ENCODE peak calls at places on chromosomes 1 and 21, in five cellular contexts. One of them, this sample, is unnamed.

GRCh38 chr1:175514309-175515001 is 228.9 kb downstream of the TNR start:
- DNase-seq in activated naive CD8-positive, alpha-beta T cell treated with anti-CD3 and anti-CD28 coated beads for 36 hours: peak
- DNase-seq in omental fat pad: no peak
- DNase-seq in activated naive CD4-positive, alpha-beta T cell treated with anti-CD3 and anti-CD28 coated beads for 36 hours: peak
- DNase-seq in neural crest cell: no peak
- DNase-seq in this sample: no peak

GRCh38 chr1:206911064-206911663 is 10.6 kb downstream of the FCMR start:
- DNase-seq in activated naive CD8-positive, alpha-beta T cell treated with anti-CD3 and anti-CD28 coated beads for 36 hours: no peak
- DNase-seq in omental fat pad: no peak
- DNase-seq in activated naive CD4-positive, alpha-beta T cell treated with anti-CD3 and anti-CD28 coated beads for 36 hours: peak
- DNase-seq in neural crest cell: no peak
- DNase-seq in this sample: no peak

GRCh38 chr1:97832490-97832889 is 88.3 kb downstream of the DPYD start:
- DNase-seq in activated naive CD8-positive, alpha-beta T cell treated with anti-CD3 and anti-CD28 coated beads for 36 hours: no peak
- DNase-seq in omental fat pad: no peak
- DNase-seq in activated naive CD4-positive, alpha-beta T cell treated with anti-CD3 and anti-CD28 coated beads for 36 hours: no peak
- DNase-seq in neural crest cell: no peak
- DNase-seq in this sample: no peak

GRCh38 chr1:246107516-246108277 is 399.4 kb downstream of the SMYD3 start:
- DNase-seq in activated naive CD8-positive, alpha-beta T cell treated with anti-CD3 and anti-CD28 coated beads for 36 hours: no peak
- DNase-seq in omental fat pad: no peak
- DNase-seq in activated naive CD4-positive, alpha-beta T cell treated with anti-CD3 and anti-CD28 coated beads for 36 hours: no peak
- DNase-seq in neural crest cell: no peak
- DNase-seq in this sample: no peak

GRCh38 chr1:78102082-78102481 is 56.3 kb downstream of the GIPC2 start:
- DNase-seq in activated naive CD8-positive, alpha-beta T cell treated with anti-CD3 and anti-CD28 coated beads for 36 hours: no peak
- DNase-seq in omental fat pad: no peak
- DNase-seq in activated naive CD4-positive, alpha-beta T cell treated with anti-CD3 and anti-CD28 coated beads for 36 hours: no peak
- DNase-seq in neural crest cell: no peak
- DNase-seq in this sample: no peak

GRCh38 chr1:206772228-206773002 is at the start of gene IL10:
- DNase-seq in activated naive CD8-positive, alpha-beta T cell treated with anti-CD3 and anti-CD28 coated beads for 36 hours: no peak
- DNase-seq in omental fat pad: no peak
- DNase-seq in activated naive CD4-positive, alpha-beta T cell treated with anti-CD3 and anti-CD28 coated beads for 36 hours: no peak
- DNase-seq in neural crest cell: no peak
- DNase-seq in this sample: no peak

GRCh38 chr1:185598326-185598725 is 135.9 kb upstream of the HMCN1 start:
- DNase-seq in activated naive CD8-positive, alpha-beta T cell treated with anti-CD3 and anti-CD28 coated beads for 36 hours: no peak
- DNase-seq in omental fat pad: no peak
- DNase-seq in activated naive CD4-positive, alpha-beta T cell treated with anti-CD3 and anti-CD28 coated beads for 36 hours: no peak
- DNase-seq in neural crest cell: no peak
- DNase-seq in this sample: no peak

GRCh38 chr1:203467550-203467921 is 8.1 kb upstream of the PRELP start:
- DNase-seq in activated naive CD8-positive, alpha-beta T cell treated with anti-CD3 and anti-CD28 coated beads for 36 hours: no peak
- DNase-seq in omental fat pad: no peak
- DNase-seq in activated naive CD4-positive, alpha-beta T cell treated with anti-CD3 and anti-CD28 coated beads for 36 hours: no peak
- DNase-seq in neural crest cell: no peak
- DNase-seq in this sample: peak

GRCh38 chr1:165581926-165582325 is 38.1 kb downstream of the LRRC52 start:
- DNase-seq in activated naive CD8-positive, alpha-beta T cell treated with anti-CD3 and anti-CD28 coated beads for 36 hours: no peak
- DNase-seq in omental fat pad: no peak
- DNase-seq in activated naive CD4-positive, alpha-beta T cell treated with anti-CD3 and anti-CD28 coated beads for 36 hours: no peak
- DNase-seq in neural crest cell: no peak
- DNase-seq in this sample: no peak

GRCh38 chr1:82625562-82625961 is 824.8 kb downstream of the ADGRL2 start:
- DNase-seq in activated naive CD8-positive, alpha-beta T cell treated with anti-CD3 and anti-CD28 coated beads for 36 hours: no peak
- DNase-seq in omental fat pad: no peak
- DNase-seq in activated naive CD4-positive, alpha-beta T cell treated with anti-CD3 and anti-CD28 coated beads for 36 hours: no peak
- DNase-seq in neural crest cell: no peak
- DNase-seq in this sample: no peak

GRCh38 chr1:10575616-10576015 is 100.9 kb downstream of the PEX14 start:
- DNase-seq in activated naive CD8-positive, alpha-beta T cell treated with anti-CD3 and anti-CD28 coated beads for 36 hours: no peak
- DNase-seq in omental fat pad: no peak
- DNase-seq in activated naive CD4-positive, alpha-beta T cell treated with anti-CD3 and anti-CD28 coated beads for 36 hours: no peak
- DNase-seq in neural crest cell: no peak
- DNase-seq in this sample: no peak

GRCh38 chr1:172719694-172720138 is 60.8 kb downstream of the FASLG start:
- DNase-seq in activated naive CD8-positive, alpha-beta T cell treated with anti-CD3 and anti-CD28 coated beads for 36 hours: no peak
- DNase-seq in omental fat pad: no peak
- DNase-seq in activated naive CD4-positive, alpha-beta T cell treated with anti-CD3 and anti-CD28 coated beads for 36 hours: no peak
- DNase-seq in neural crest cell: no peak
- DNase-seq in this sample: no peak

GRCh38 chr1:203660069-203660468 is 33.4 kb downstream of the ATP2B4 start:
- DNase-seq in activated naive CD8-positive, alpha-beta T cell treated with anti-CD3 and anti-CD28 coated beads for 36 hours: no peak
- DNase-seq in omental fat pad: no peak
- DNase-seq in activated naive CD4-positive, alpha-beta T cell treated with anti-CD3 and anti-CD28 coated beads for 36 hours: no peak
- DNase-seq in neural crest cell: no peak
- DNase-seq in this sample: no peak

GRCh38 chr1:182641561-182641960 is 37.4 kb upstream of the RGS16 start:
- DNase-seq in activated naive CD8-positive, alpha-beta T cell treated with anti-CD3 and anti-CD28 coated beads for 36 hours: no peak
- DNase-seq in omental fat pad: no peak
- DNase-seq in activated naive CD4-positive, alpha-beta T cell treated with anti-CD3 and anti-CD28 coated beads for 36 hours: no peak
- DNase-seq in neural crest cell: no peak
- DNase-seq in this sample: no peak

GRCh38 chr1:78101514-78101913 is 55.7 kb downstream of the GIPC2 start:
- DNase-seq in activated naive CD8-positive, alpha-beta T cell treated with anti-CD3 and anti-CD28 coated beads for 36 hours: no peak
- DNase-seq in omental fat pad: no peak
- DNase-seq in activated naive CD4-positive, alpha-beta T cell treated with anti-CD3 and anti-CD28 coated beads for 36 hours: no peak
- DNase-seq in neural crest cell: no peak
- DNase-seq in this sample: no peak

GRCh38 chr1:41500781-41501518 is 16.5 kb upstream of the EDN2 start:
- DNase-seq in activated naive CD8-positive, alpha-beta T cell treated with anti-CD3 and anti-CD28 coated beads for 36 hours: no peak
- DNase-seq in omental fat pad: no peak
- DNase-seq in activated naive CD4-positive, alpha-beta T cell treated with anti-CD3 and anti-CD28 coated beads for 36 hours: no peak
- DNase-seq in neural crest cell: no peak
- DNase-seq in this sample: no peak

GRCh38 chr1:25780318-25781129 is 19.5 kb upstream of the SELENON start:
- DNase-seq in activated naive CD8-positive, alpha-beta T cell treated with anti-CD3 and anti-CD28 coated beads for 36 hours: no peak
- DNase-seq in omental fat pad: no peak
- DNase-seq in activated naive CD4-positive, alpha-beta T cell treated with anti-CD3 and anti-CD28 coated beads for 36 hours: no peak
- DNase-seq in neural crest cell: no peak
- DNase-seq in this sample: no peak

GRCh38 chr1:68107771-68108170 is 57.3 kb upstream of the DIRAS3 start:
- DNase-seq in activated naive CD8-positive, alpha-beta T cell treated with anti-CD3 and anti-CD28 coated beads for 36 hours: no peak
- DNase-seq in omental fat pad: no peak
- DNase-seq in activated naive CD4-positive, alpha-beta T cell treated with anti-CD3 and anti-CD28 coated beads for 36 hours: no peak
- DNase-seq in neural crest cell: no peak
- DNase-seq in this sample: no peak

GRCh38 chr1:117346206-117346928 is 20.9 kb upstream of the MAN1A2 start:
- DNase-seq in activated naive CD8-positive, alpha-beta T cell treated with anti-CD3 and anti-CD28 coated beads for 36 hours: no peak
- DNase-seq in omental fat pad: no peak
- DNase-seq in activated naive CD4-positive, alpha-beta T cell treated with anti-CD3 and anti-CD28 coated beads for 36 hours: no peak
- DNase-seq in neural crest cell: no peak
- DNase-seq in this sample: no peak

GRCh38 chr1:72178266-72178665 is 104.1 kb downstream of the NEGR1 start:
- DNase-seq in activated naive CD8-positive, alpha-beta T cell treated with anti-CD3 and anti-CD28 coated beads for 36 hours: no peak
- DNase-seq in omental fat pad: no peak
- DNase-seq in activated naive CD4-positive, alpha-beta T cell treated with anti-CD3 and anti-CD28 coated beads for 36 hours: no peak
- DNase-seq in neural crest cell: no peak
- DNase-seq in this sample: no peak

GRCh38 chr1:206421616-206422355 is 48.5 kb upstream of the IKBKE start:
- DNase-seq in activated naive CD8-positive, alpha-beta T cell treated with anti-CD3 and anti-CD28 coated beads for 36 hours: no peak
- DNase-seq in omental fat pad: no peak
- DNase-seq in activated naive CD4-positive, alpha-beta T cell treated with anti-CD3 and anti-CD28 coated beads for 36 hours: no peak
- DNase-seq in neural crest cell: no peak
- DNase-seq in this sample: no peak

GRCh38 chr1:118298397-118298796 is 113.4 kb upstream of the SPAG17 start:
- DNase-seq in activated naive CD8-positive, alpha-beta T cell treated with anti-CD3 and anti-CD28 coated beads for 36 hours: no peak
- DNase-seq in omental fat pad: no peak
- DNase-seq in activated naive CD4-positive, alpha-beta T cell treated with anti-CD3 and anti-CD28 coated beads for 36 hours: no peak
- DNase-seq in neural crest cell: no peak
- DNase-seq in this sample: no peak

GRCh38 chr1:58318157-58318665 is 228.3 kb downstream of the OMA1 start:
- DNase-seq in activated naive CD8-positive, alpha-beta T cell treated with anti-CD3 and anti-CD28 coated beads for 36 hours: no peak
- DNase-seq in omental fat pad: no peak
- DNase-seq in activated naive CD4-positive, alpha-beta T cell treated with anti-CD3 and anti-CD28 coated beads for 36 hours: no peak
- DNase-seq in neural crest cell: no peak
- DNase-seq in this sample: no peak

GRCh38 chr21:42309753-42310213 is 5.4 kb downstream of the TFF3 start:
- DNase-seq in activated naive CD8-positive, alpha-beta T cell treated with anti-CD3 and anti-CD28 coated beads for 36 hours: peak
- DNase-seq in omental fat pad: peak
- DNase-seq in activated naive CD4-positive, alpha-beta T cell treated with anti-CD3 and anti-CD28 coated beads for 36 hours: peak
- DNase-seq in neural crest cell: peak
- DNase-seq in this sample: no peak

GRCh38 chr1:11680270-11681070 is 478 bp downstream of the MAD2L2 start:
- DNase-seq in activated naive CD8-positive, alpha-beta T cell treated with anti-CD3 and anti-CD28 coated beads for 36 hours: peak
- DNase-seq in omental fat pad: no peak
- DNase-seq in activated naive CD4-positive, alpha-beta T cell treated with anti-CD3 and anti-CD28 coated beads for 36 hours: no peak
- DNase-seq in neural crest cell: no peak
- DNase-seq in this sample: no peak

GRCh38 chr1:22831729-22832413 is 121.2 kb downstream of the EPHB2 start:
- DNase-seq in activated naive CD8-positive, alpha-beta T cell treated with anti-CD3 and anti-CD28 coated beads for 36 hours: no peak
- DNase-seq in omental fat pad: no peak
- DNase-seq in activated naive CD4-positive, alpha-beta T cell treated with anti-CD3 and anti-CD28 coated beads for 36 hours: no peak
- DNase-seq in neural crest cell: no peak
- DNase-seq in this sample: no peak

GRCh38 chr1:238789916-238790667 is 596.3 kb upstream of the CHRM3 start:
- DNase-seq in activated naive CD8-positive, alpha-beta T cell treated with anti-CD3 and anti-CD28 coated beads for 36 hours: no peak
- DNase-seq in omental fat pad: no peak
- DNase-seq in activated naive CD4-positive, alpha-beta T cell treated with anti-CD3 and anti-CD28 coated beads for 36 hours: no peak
- DNase-seq in neural crest cell: no peak
- DNase-seq in this sample: no peak